ENCODE peak calls at places on chromosomes 7 and 10, in four cellular contexts. U, O, D and I are unnamed samples.

GRCh38 chr10:13206546-13207443 is 27.4 kb downstream of the UCMA start:
- DNase-seq in O (peak; percentile 13), U (peak; percentile 44), D (no peak), I (no peak)

GRCh38 chr7:158655931-158656441 is 48.6 kb downstream of the NCAPG2 start:
- DNase-seq in O (no peak), U (no peak), D (no peak), I (no peak)

GRCh38 chr7:2814682-2815522 is 29.2 kb downstream of the GNA12 start:
- DNase-seq in O (no peak), U (no peak), D (peak; percentile 65), I (no peak)

GRCh38 chr10:102735065-102735562 is 8.6 kb upstream of the WBP1L start:
- DNase-seq in O (no peak), D (no peak), U (no peak), I (no peak)

GRCh38 chr7:152894295-152895170 is 135.0 kb downstream of the ACTR3B start:
- DNase-seq in O (no peak), U (peak; percentile 97), D (no peak), I (peak; percentile 8)

GRCh38 chr10:91694170-91694794 is 61.4 kb upstream of the PPP1R3C start:
- DNase-seq in O (peak; percentile 42), U (peak; percentile 47), D (no peak), I (no peak)

GRCh38 chr7:42876182-42877068 is 35.4 kb downstream of the C7orf25 start:
- DNase-seq in O (peak; percentile 43), D (no peak), U (peak; percentile 73), I (peak; percentile 75)

GRCh38 chr10:44975487-44976331 is 2.9 kb downstream of the DEPP1 start:
- DNase-seq in U (no peak), D (no peak), O (peak; percentile 23), I (peak; percentile 33)

GRCh38 chr7:17408904-17409290 is 110.4 kb downstream of the AHR start:
- DNase-seq in O (no peak), U (no peak), D (no peak), I (no peak)

GRCh38 chr7:156234666-156235494 is 405.7 kb upstream of the RNF32 start:
- DNase-seq in O (no peak), D (no peak), U (no peak), I (no peak)

GRCh38 chr10:132443605-132443997 is 46.6 kb downstream of the PWWP2B start:
- DNase-seq in U (peak; percentile 77), O (no peak), D (no peak), I (no peak)

GRCh38 chr7:66696774-66697191 is 43.8 kb upstream of the RABGEF1 start:
- DNase-seq in D (no peak), U (peak; percentile 76), O (no peak), I (no peak)

GRCh38 chr10:110368002-110368401 is 63.3 kb upstream of the SMNDC1 start:
- DNase-seq in U (no peak), D (no peak), O (no peak), I (no peak)

GRCh38 chr10:125217986-125218675 is 57.8 kb upstream of the CTBP2 start:
- DNase-seq in O (peak; percentile 23), D (no peak), U (no peak), I (no peak)

GRCh38 chr7:99357701-99358490 is 16.6 kb upstream of the ARPC1B start:
- DNase-seq in U (no peak), D (no peak), O (no peak), I (no peak)

GRCh38 chr10:69333205-69333604 is 54.9 kb downstream of the HK1 start:
- DNase-seq in D (no peak), U (peak; percentile 66), O (no peak), I (peak; percentile 55)

GRCh38 chr10:114684085-114684821 is 26.2 kb upstream of the ABLIM1 start:
- DNase-seq in D (no peak), U (peak; percentile 24), O (no peak), I (no peak)

GRCh38 chr7:21887779-21888178 is 57.9 kb downstream of the CDCA7L start:
- DNase-seq in D (no peak), O (no peak), U (no peak), I (no peak)

GRCh38 chr10:124678566-124679240 is 65.5 kb downstream of the FAM53B start:
- DNase-seq in U (no peak), D (no peak), O (no peak), I (no peak)

GRCh38 chr10:34479520-34480179 is 335.4 kb downstream of the PARD3 start:
- DNase-seq in O (no peak), D (no peak), U (no peak), I (no peak)

GRCh38 chr10:30812018-30812851 is 182.7 kb upstream of the LYZL2 start:
- DNase-seq in D (no peak), U (no peak), O (no peak), I (no peak)

GRCh38 chr7:98079891-98080653 is 26.6 kb upstream of the LMTK2 start:
- DNase-seq in O (no peak), U (no peak), D (no peak), I (no peak)

GRCh38 chr10:132570771-132571564 is 33.4 kb downstream of the INPP5A start:
- DNase-seq in D (no peak), O (no peak), U (no peak), I (no peak)

GRCh38 chr7:73647725-73648592 is 19.7 kb upstream of the VPS37D start:
- DNase-seq in D (no peak), U (peak; percentile 87), O (no peak), I (no peak)

GRCh38 chr7:66886152-66886551 is 34.9 kb upstream of the TMEM248 start:
- DNase-seq in U (no peak), O (no peak), D (no peak), I (no peak)

GRCh38 chr10:133421336-133422222 is 2.8 kb downstream of the SPRN start:
- DNase-seq in D (no peak), U (peak; percentile 41), O (no peak), I (no peak)

GRCh38 chr10:34241226-34242000 is 573.7 kb downstream of the PARD3 start:
- DNase-seq in O (no peak), D (no peak), U (no peak), I (no peak)

GRCh38 chr7:34155225-34155908 is 250.0 kb downstream of the BMPER start:
- DNase-seq in U (no peak), O (no peak), D (no peak), I (no peak)
- TF ChIP-seq JUND in U (peak; percentile 84), O (no peak), D (no peak), I (no peak)

GRCh38 chr10:74417397-74417796 is 266.4 kb downstream of the ADK start:
- DNase-seq in O (no peak), D (no peak), U (no peak), I (no peak)

GRCh38 chr10:74418285-74418872 is 267.4 kb downstream of the ADK start:
- DNase-seq in U (peak; percentile 45), D (no peak), O (no peak), I (no peak)

GRCh38 chr10:74424565-74424964 is 273.5 kb downstream of the ADK start:
- DNase-seq in O (no peak), D (no peak), U (no peak), I (no peak)

GRCh38 chr10:74415440-74415839 is 264.4 kb downstream of the ADK start:
- DNase-seq in U (peak; percentile 17), D (no peak), O (no peak), I (no peak)

DNA sequence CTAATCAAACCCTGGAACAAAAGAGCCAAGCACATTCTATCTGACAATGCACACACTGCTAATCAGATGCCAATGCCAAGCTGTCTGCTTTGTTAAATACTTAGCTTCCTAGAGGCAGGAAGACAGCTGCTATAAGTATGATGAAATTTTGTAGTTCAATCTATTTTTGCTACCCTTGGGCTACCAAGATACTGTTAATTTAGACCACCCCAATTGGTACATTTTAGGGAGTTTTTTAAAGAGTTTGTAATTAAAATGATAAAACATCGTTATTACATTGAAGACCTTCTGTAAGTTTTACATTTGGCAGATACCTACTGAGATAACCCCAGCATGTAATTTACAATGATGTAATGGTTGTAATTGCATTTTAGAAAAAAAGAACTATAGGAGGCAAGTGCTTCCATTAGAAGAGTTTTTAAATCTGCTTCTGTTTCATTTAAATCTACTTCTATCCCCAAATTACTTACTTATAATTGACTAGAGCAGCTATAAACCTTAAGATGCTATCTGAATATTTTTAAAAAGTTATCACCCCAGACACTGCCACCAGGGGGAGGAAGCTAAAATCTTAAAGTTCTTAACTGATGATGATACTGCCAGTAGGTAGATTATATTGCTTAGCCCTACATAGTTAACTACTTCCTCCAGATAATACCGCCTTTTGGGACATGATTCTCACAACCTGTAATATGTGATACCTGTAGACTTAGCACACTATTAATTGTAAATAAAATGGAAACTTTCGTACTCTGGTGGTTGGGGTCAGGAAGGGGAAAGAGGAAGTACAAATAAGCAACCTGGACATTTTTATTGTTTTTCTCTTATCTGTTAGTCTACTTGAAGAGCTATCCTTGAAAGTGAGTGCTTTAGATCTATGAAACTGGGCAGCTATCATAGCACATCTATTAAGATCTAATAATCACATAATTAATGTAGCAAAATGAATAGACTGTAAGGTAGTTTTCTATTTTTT is 268.8 kb downstream of the ADK start:
- DNase-seq in D (no peak), O (peak; percentile 10), U (peak; percentile 47), I (peak; percentile 48)
- TF ChIP-seq JUND in D (no peak), O (no peak), U (no peak), I (no peak)

DNA sequence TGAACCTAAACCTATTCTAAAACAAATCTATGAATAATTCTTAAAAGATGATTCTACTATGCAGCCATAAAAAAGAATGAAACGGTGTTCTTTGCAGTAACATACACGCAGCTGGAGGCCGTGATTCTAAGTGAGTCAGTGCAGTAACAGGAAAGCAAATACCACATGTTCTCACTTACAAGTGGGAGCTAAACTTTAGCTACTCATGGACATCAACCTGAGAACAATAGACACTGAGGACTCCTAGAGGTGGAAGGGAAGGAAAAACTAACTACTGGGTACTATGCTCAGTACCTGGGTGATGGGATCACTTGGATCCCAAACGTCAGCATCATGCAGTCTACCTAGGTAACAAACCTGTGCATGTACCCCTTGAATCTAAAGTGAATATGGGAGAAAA is 575.0 kb upstream of the MGMT start:
- DNase-seq in O (no peak), D (no peak), U (no peak), I (no peak)
- TF ChIP-seq JUND in O (no peak), D (no peak), U (no peak), I (no peak)

DNA sequence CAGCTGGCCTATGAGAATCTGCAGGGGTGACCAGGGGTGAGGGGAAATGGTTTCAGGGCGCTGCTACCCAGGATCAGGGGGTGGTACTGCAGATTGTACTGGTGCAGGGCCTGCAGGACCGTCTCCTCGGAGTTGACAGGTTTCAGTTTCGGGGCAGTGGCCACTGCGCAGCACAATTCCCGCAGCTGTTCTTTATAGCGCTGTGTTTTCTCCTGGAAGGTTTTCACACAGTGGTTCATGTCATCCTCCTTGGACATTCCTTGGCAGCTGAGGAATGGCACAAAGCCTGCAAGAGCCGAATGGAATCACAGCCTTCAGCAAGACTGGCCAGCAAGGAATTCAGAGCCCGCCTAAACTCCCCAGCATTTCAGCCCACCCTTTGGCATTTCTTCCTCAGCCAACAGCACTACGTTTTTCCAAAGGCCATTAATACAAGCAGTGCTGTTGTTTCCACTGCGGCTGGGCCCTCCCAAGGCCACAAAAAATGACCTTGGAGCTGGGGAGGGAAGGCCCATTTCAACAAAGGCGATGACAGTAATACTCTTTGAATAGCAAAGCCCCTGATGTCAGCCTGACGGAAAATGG is 44.9 kb downstream of the PNLIPRP2 start:
- DNase-seq in U (no peak), D (no peak), O (no peak), I (no peak)
- TF ChIP-seq JUND in U (no peak), D (no peak), O (no peak), I (no peak)

GRCh38 chr7:131188367-131189339 is 139.0 kb upstream of the MKLN1 start:
- DNase-seq in D (no peak), U (no peak), O (peak; percentile 93), I (no peak)
- TF ChIP-seq JUND in D (no peak), U (peak; percentile 100), O (peak; percentile 95), I (no peak)